ENCODE peak calls at places on chromosome 22, in five cellular contexts. V, W, F, K and Z are unnamed samples.

GRCh38 chr22:48926663-48927062 is 901.0 kb downstream of the BRD1 start:
- DNase-seq in F (no peak), K (no peak), W (no peak), V (no peak), Z (no peak)

GRCh38 chr22:30782613-30783012 is 87.9 kb downstream of the OSBP2 start:
- DNase-seq in F (no peak), V (no peak), K (no peak), W (no peak), Z (no peak)

GRCh38 chr22:35299717-35300497 is at the start of gene TOM1:
- DNase-seq in W (peak; percentile 72), K (peak; percentile 89), F (peak; percentile 95), V (peak; percentile 100), Z (peak; percentile 98)

GRCh38 chr22:24466831-24467249 is 28.3 kb upstream of the UPB1 start:
- DNase-seq in V (no peak), K (no peak), F (peak; percentile 24), W (no peak), Z (peak; percentile 54)

GRCh38 chr22:44180706-44181032 is at the start of gene PARVG:
- DNase-seq in F (no peak), W (no peak), K (no peak), V (peak; percentile 71), Z (no peak)

GRCh38 chr22:50201191-50202129 is 649 bp downstream of the SELENOO start:
- DNase-seq in V (no peak), W (no peak), K (no peak), F (peak; percentile 5), Z (no peak)

GRCh38 chr22:36736701-36737320 is 33.3 kb upstream of the CACNG2 start:
- DNase-seq in F (no peak), V (no peak), K (no peak), W (no peak), Z (no peak)

GRCh38 chr22:35538801-35539321 is 1.8 kb upstream of the RASD2 start:
- DNase-seq in V (no peak), K (no peak), F (no peak), W (no peak), Z (no peak)

GRCh38 chr22:31874821-31875220 is 69.5 kb upstream of the YWHAH start:
- DNase-seq in F (no peak), V (no peak), K (no peak), W (no peak), Z (no peak)

GRCh38 chr22:37240240-37240940 is 3.7 kb downstream of the RAC2 start:
- DNase-seq in V (no peak), K (no peak), F (no peak), W (no peak), Z (no peak)

GRCh38 chr22:36811094-36811797 is 5.6 kb downstream of the PVALB start:
- DNase-seq in F (peak; percentile 66), V (no peak), K (no peak), W (no peak), Z (no peak)